ENCODE peak calls at places on chromosome 1, in four cellular contexts. F is GM12865; R is thoracic aorta; W is stimulated activated naive B cell treated with anti-CD40 and anti-IgM and Interleukin-4, amounts not matched to agents 10 μg/mL and 1 μg/mL and 100 μg/mL, for 72 hours. Z is an unnamed sample.
A peak's percentile ranks its signal among the peaks of the same experiment; 100 is the strongest.

GRCh38 chr1:45478129-45478802 is 12.7 kb downstream of the TESK2 start:
- DNase-seq in F (no peak), R (no peak), W (no peak), Z (no peak)

GRCh38 chr1:161989108-161989507 is 34.6 kb downstream of the OLFML2B start:
- DNase-seq in F (no peak), R (no peak), W (no peak), Z (no peak)

GRCh38 chr1:223242382-223242955 is 99.4 kb upstream of the TLR5 start:
- DNase-seq in F (no peak), R (no peak), W (no peak), Z (no peak)

GRCh38 chr1:47893412-47893811 is 103.8 kb downstream of the TRABD2B start:
- DNase-seq in F (no peak), R (no peak), W (no peak), Z (no peak)

GRCh38 chr1:46638921-46639320 is 22.3 kb upstream of the MOB3C start:
- DNase-seq in F (no peak), R (no peak), W (no peak), Z (no peak)

GRCh38 chr1:15260418-15261154 is 13.6 kb downstream of the FHAD1 start:
- DNase-seq in F (no peak), R (no peak), W (no peak), Z (no peak)

GRCh38 chr1:204771358-204771757 is 85.8 kb upstream of the LRRN2 start:
- DNase-seq in F (no peak), R (no peak), W (no peak), Z (no peak)

GRCh38 chr1:17439250-17440073 is at the start of gene RCC2:
- DNase-seq in F (peak; percentile 83), R (no peak), W (peak; percentile 56), Z (peak; percentile 75)

GRCh38 chr1:17010601-17011438 is 908 bp downstream of the ATP13A2 start:
- DNase-seq in F (peak; percentile 33), R (no peak), W (no peak), Z (no peak)

GRCh38 chr1:78171736-78172590 is 126.2 kb downstream of the GIPC2 start:
- DNase-seq in F (no peak), R (no peak), W (no peak), Z (no peak)

GRCh38 chr1:156860113-156860638 is 489 bp upstream of the NTRK1 start:
- DNase-seq in F (peak; percentile 59), R (no peak), W (peak; percentile 23), Z (peak; percentile 24)

GRCh38 chr1:153527023-153527724 is 8.6 kb downstream of the S100A6 start:
- DNase-seq in F (no peak), R (no peak), W (no peak), Z (no peak)

GRCh38 chr1:15454256-15454655 is 2.3 kb upstream of the CELA2A start:
- DNase-seq in F (no peak), R (no peak), W (no peak), Z (no peak)

GRCh38 chr1:205700865-205701401 is 20.6 kb upstream of the SLC45A3 start:
- DNase-seq in F (no peak), R (no peak), W (no peak), Z (no peak)